ENCODE peak calls at places on chromosomes 16 and 17, in ten cellular contexts. B is cardiac muscle cell, N is fibroblast of pulmonary artery, A is A549, X is mucosa of descending colon, M is left ventricle myocardium inferior, J is kidney epithelial cell, H is fibroblast of lung, I is BJ, D is fibroblast of the aortic adventitia. Q is an unnamed sample.

GRCh38 chr16:67833035-67833417 is 9.1 kb upstream of the THAP11 start:
- DNase-seq in B (no peak), N (peak; percentile 41), A (no peak), X (no peak), M (no peak), J (no peak), H (peak; percentile 77), I (no peak), D (peak; percentile 58), Q (no peak)

GRCh38 chr17:60864674-60865080 is 187.0 kb downstream of the BCAS3 start:
- DNase-seq in B (no peak), N (no peak), A (no peak), X (no peak), M (no peak), J (no peak), H (no peak), I (no peak), D (no peak), Q (no peak)

GRCh38 chr16:46789499-46790414 is 41.2 kb downstream of the C16orf87 start:
- DNase-seq in B (peak; percentile 41), N (peak; percentile 61), A (peak; percentile 61), X (peak; percentile 92), M (peak; percentile 77), J (no peak), H (peak; percentile 64), I (no peak), D (peak; percentile 45), Q (no peak)

GRCh38 chr17:59366773-59367656 is 35.6 kb downstream of the YPEL2 start:
- DNase-seq in B (peak; percentile 83), N (peak; percentile 69), A (no peak), X (peak; percentile 80), M (no peak), J (no peak), H (peak; percentile 83), I (no peak), D (peak; percentile 79), Q (no peak)

GRCh38 chr16:72179592-72179991 is 7.6 kb upstream of the PMFBP1 start:
- DNase-seq in B (no peak), N (no peak), A (no peak), X (no peak), M (no peak), J (no peak), H (no peak), I (no peak), D (no peak), Q (no peak)

GRCh38 chr17:624341-624860 is 90.2 kb downstream of the VPS53 start:
- DNase-seq in B (no peak), N (peak; percentile 41), A (no peak), X (no peak), M (no peak), J (no peak), H (no peak), I (no peak), D (peak; percentile 57), Q (no peak)

GRCh38 chr17:13362341-13363122 is 239.2 kb downstream of the HS3ST3A1 start:
- DNase-seq in B (no peak), N (no peak), A (no peak), X (no peak), M (no peak), J (peak; percentile 72), H (peak; percentile 86), I (no peak), D (peak; percentile 51), Q (no peak)

GRCh38 chr17:48427598-48427997 is 2.4 kb downstream of the SKAP1 start:
- DNase-seq in B (no peak), N (no peak), A (no peak), X (no peak), M (no peak), J (no peak), H (no peak), I (no peak), D (no peak), Q (no peak)

GRCh38 chr17:50559674-50560184 is 786 bp upstream of the CACNA1G start:
- DNase-seq in B (peak; percentile 81), N (peak; percentile 46), A (peak; percentile 90), X (no peak), M (peak; percentile 42), J (no peak), H (peak; percentile 31), I (no peak), D (peak; percentile 32), Q (no peak)

GRCh38 chr17:2885751-2886150 is 89.5 kb downstream of the RAP1GAP2 start:
- DNase-seq in B (no peak), N (no peak), A (no peak), X (no peak), M (no peak), J (no peak), H (no peak), I (no peak), D (no peak), Q (no peak)

GRCh38 chr17:20315321-20315720 is 152.0 kb downstream of the LGALS9B start:
- DNase-seq in B (no peak), N (no peak), A (no peak), X (no peak), M (no peak), J (no peak), H (no peak), I (no peak), D (no peak), Q (no peak)

GRCh38 chr16:50675686-50676610 is 5.2 kb downstream of the SNX20 start:
- DNase-seq in B (no peak), N (no peak), A (no peak), X (peak; percentile 37), M (no peak), J (no peak), H (no peak), I (no peak), D (no peak), Q (no peak)

GRCh38 chr16:28163699-28164584 is 47.8 kb downstream of the XPO6 start:
- DNase-seq in B (no peak), N (peak; percentile 89), A (no peak), X (no peak), M (no peak), J (no peak), H (peak; percentile 83), I (peak; percentile 34), D (peak; percentile 98), Q (no peak)

GRCh38 chr16:35102780-35103403 is 1643.5 kb downstream of the TP53TG3F start:
- DNase-seq in B (no peak), N (no peak), A (peak; percentile 9), X (no peak), M (no peak), J (no peak), H (no peak), I (no peak), D (no peak), Q (no peak)
- TF ChIP-seq CTCF in B (no peak), N (no peak), A (no peak), X (no peak), M (peak; percentile 59), J (no peak), H (no peak), I (no peak), D (no peak), Q (no peak)

GRCh38 chr16:84312783-84313382 is 18.2 kb downstream of the WFDC1 start:
- DNase-seq in B (peak; percentile 21), N (no peak), A (no peak), X (peak; percentile 87), M (no peak), J (no peak), H (no peak), I (no peak), D (no peak), Q (no peak)

GRCh38 chr16:84315422-84315821 is 20.7 kb downstream of the WFDC1 start:
- DNase-seq in B (no peak), N (no peak), A (peak; percentile 26), X (no peak), M (no peak), J (no peak), H (no peak), I (no peak), D (peak; percentile 10), Q (no peak)

GRCh38 chr16:84314373-84314772 is 19.7 kb downstream of the WFDC1 start:
- DNase-seq in B (no peak), N (no peak), A (no peak), X (no peak), M (no peak), J (no peak), H (no peak), I (no peak), D (no peak), Q (no peak)

GRCh38 chr16:84313921-84314320 is 19.2 kb downstream of the WFDC1 start:
- DNase-seq in B (no peak), N (no peak), A (no peak), X (no peak), M (no peak), J (no peak), H (no peak), I (no peak), D (no peak), Q (no peak)

GRCh38 chr16:84314814-84315213 is 20.1 kb downstream of the WFDC1 start:
- DNase-seq in B (no peak), N (no peak), A (no peak), X (no peak), M (no peak), J (no peak), H (no peak), I (no peak), D (no peak), Q (no peak)
- H3K4me3 ChIP-seq in B (no peak overlapping the region), N (no peak overlapping the region), A (no peak overlapping the region), X (no peak overlapping the region), M (no peak overlapping the region), J (no peak overlapping the region), H (no peak overlapping the region), I (no peak overlapping the region), D (no peak overlapping the region), Q (no peak overlapping the region)

GRCh38 chr17:58308173-58308984 is 20.2 kb downstream of the TSPOAP1 start:
- DNase-seq in B (peak; percentile 16), N (no peak), A (peak; percentile 35), X (no peak), M (no peak), J (no peak), H (no peak), I (no peak), D (no peak), Q (no peak)
- TF ChIP-seq CTCF in B (peak; percentile 32), N (peak; percentile 27), A (peak; percentile 39), X (no peak), M (peak; percentile 37), J (peak; percentile 37), H (no peak), I (peak; percentile 36), D (peak; percentile 22), Q (no peak)

GRCh38 chr16:85169333-85170065 is 57.2 kb upstream of the CIBAR2 start:
- DNase-seq in B (peak; percentile 64), N (peak; percentile 48), A (no peak), X (peak; percentile 34), M (no peak), J (no peak), H (peak; percentile 62), I (no peak), D (peak; percentile 34), Q (no peak)

GRCh38 chr16:85170066-85171003 is 58.1 kb upstream of the CIBAR2 start:
- DNase-seq in B (no peak), N (no peak), A (no peak), X (peak; percentile 47), M (no peak), J (no peak), H (no peak), I (no peak), D (no peak), Q (no peak)

GRCh38 chr16:85172465-85173071 is 60.3 kb upstream of the CIBAR2 start:
- DNase-seq in B (peak; percentile 60), N (peak; percentile 35), A (peak; percentile 62), X (peak; percentile 43), M (no peak), J (no peak), H (peak; percentile 41), I (no peak), D (no peak), Q (no peak)

GRCh38 chr16:85171809-85172464 is 59.7 kb upstream of the CIBAR2 start:
- DNase-seq in B (no peak), N (peak; percentile 25), A (no peak), X (peak; percentile 36), M (no peak), J (no peak), H (no peak), I (no peak), D (no peak), Q (no peak)

GRCh38 chr16:85171004-85171808 is 58.9 kb upstream of the CIBAR2 start:
- DNase-seq in B (no peak), N (no peak), A (no peak), X (peak; percentile 41), M (no peak), J (no peak), H (no peak), I (no peak), D (no peak), Q (no peak)
- H3K4me3 ChIP-seq in B (peak overlapping the region; percentile 23), N (peak overlapping the region; percentile 57), A (no peak overlapping the region), X (no peak overlapping the region), M (peak overlapping the region; percentile 68), J (no peak overlapping the region), H (peak overlapping the region; percentile 59), I (peak overlapping the region; percentile 48), D (peak overlapping the region; percentile 55), Q (no peak overlapping the region)